ENCODE peak calls at places on chromosomes 4 and X, in nine cellular contexts. H is HFFc6, O is fibroblast of pulmonary artery, J is GM12865, S is colonic mucosa, W is mucosa of descending colon, G is choroid plexus epithelial cell, K is cardiac muscle cell, A is SK-N-SH. B is an unnamed sample.

GRCh38 chr4:58061967-58062366 is 951.8 kb upstream of the IGFBP7 start:
- DNase-seq in G (no peak), H (no peak), K (no peak), J (peak; percentile 8), A (no peak), S (no peak), W (no peak), O (no peak), B (no peak)

GRCh38 chrX:10620121-10620699 is at the start of gene MID1:
- DNase-seq in H (peak; percentile 77), J (peak; percentile 5), O (peak; percentile 85), W (peak; percentile 69), G (peak; percentile 87), S (peak; percentile 77), K (peak; percentile 87), A (peak; percentile 78), B (peak; percentile 63)

GRCh38 chr4:108417923-108418322 is 202.5 kb upstream of the RPL34 start:
- DNase-seq in O (no peak), K (no peak), G (peak; percentile 84), H (no peak), A (no peak), W (no peak), S (no peak), J (no peak), B (no peak)

GRCh38 chrX:36007207-36007606 is 87.7 kb downstream of the CFAP47 start:
- DNase-seq in K (no peak), H (no peak), S (no peak), J (no peak), O (no peak), W (no peak), G (no peak), A (no peak), B (no peak)

GRCh38 chrX:76148753-76149152 is 24.1 kb upstream of the PBDC1 start:
- DNase-seq in G (peak; percentile 50), J (peak; percentile 75), H (peak; percentile 24), S (peak; percentile 47), K (peak; percentile 26), A (no peak), O (peak; percentile 32), W (peak; percentile 63), B (no peak)

GRCh38 chr4:86895692-86896488 is 3.7 kb upstream of the C4orf36 start:
- DNase-seq in A (peak; percentile 58), J (peak; percentile 76), W (no peak), K (peak; percentile 79), H (peak; percentile 80), S (no peak), G (peak; percentile 85), O (peak; percentile 84), B (no peak)

GRCh38 chr4:160835789-160836188 is 1328.0 kb downstream of the FSTL5 start:
- DNase-seq in J (no peak), O (no peak), K (peak; percentile 13), A (no peak), S (no peak), W (no peak), G (peak; percentile 2), H (no peak), B (no peak)

GRCh38 chr4:75484195-75484594 is 30.0 kb downstream of the RCHY1 start:
- DNase-seq in A (no peak), J (no peak), K (no peak), G (peak; percentile 5), O (no peak), S (no peak), H (no peak), W (no peak), B (no peak)

GRCh38 chr4:77538574-77539157 is 67.0 kb upstream of the CXCL13 start:
- DNase-seq in A (no peak), S (peak; percentile 51), H (no peak), J (no peak), G (peak; percentile 56), K (no peak), O (peak; percentile 40), W (no peak), B (no peak)

GRCh38 chr4:183721207-183722081 is 62.4 kb downstream of the TRAPPC11 start:
- DNase-seq in W (peak; percentile 83), G (peak; percentile 55), S (peak; percentile 89), A (peak; percentile 74), K (peak; percentile 32), H (no peak), O (peak; percentile 54), J (peak; percentile 57), B (no peak)

GRCh38 chr4:858136-858535 is 32.2 kb upstream of the CPLX1 start:
- DNase-seq in G (no peak), K (no peak), S (no peak), A (no peak), O (no peak), W (peak; percentile 24), J (no peak), H (no peak), B (no peak)

GRCh38 chrX:147958316-147958715 is 22.8 kb upstream of the FMR1NB start:
- DNase-seq in H (peak; percentile 69), O (peak; percentile 1), J (no peak), S (no peak), G (peak; percentile 31), W (no peak), K (no peak), A (no peak), B (no peak)

GRCh38 chr4:128737098-128737513 is 72.4 kb upstream of the JADE1 start:
- DNase-seq in W (no peak), G (no peak), J (no peak), H (no peak), A (no peak), O (peak; percentile 47), S (no peak), K (no peak), B (no peak)

GRCh38 chr4:113641025-113641431 is 120.5 kb downstream of the CAMK2D start:
- DNase-seq in K (no peak), A (no peak), O (no peak), S (no peak), J (peak; percentile 57), H (no peak), G (no peak), W (no peak), B (no peak)

GRCh38 chr4:101019941-101020401 is 327.4 kb downstream of the PPP3CA start:
- DNase-seq in W (no peak), O (no peak), K (no peak), H (peak; percentile 14), J (peak; percentile 64), S (peak; percentile 34), G (peak; percentile 37), A (no peak), B (no peak)

GRCh38 chrX:40544343-40545250 is 36.2 kb upstream of the ATP6AP2 start:
- DNase-seq in H (peak; percentile 6), W (no peak), S (no peak), A (peak; percentile 50), J (no peak), K (no peak), O (peak; percentile 8), G (peak; percentile 2), B (no peak)

GRCh38 chr4:142274137-142274536 is 572.0 kb downstream of the INPP4B start:
- DNase-seq in O (peak; percentile 34), A (no peak), W (no peak), G (peak; percentile 50), J (no peak), S (no peak), K (no peak), H (peak; percentile 62), B (no peak)

GRCh38 chr4:151227731-151228130 is 49.2 kb upstream of the PRSS48 start:
- DNase-seq in H (peak; percentile 75), G (peak; percentile 99), K (no peak), W (no peak), A (no peak), O (peak; percentile 97), J (peak; percentile 19), S (no peak), B (no peak)

GRCh38 chr4:63757919-63758318 is 651.3 kb downstream of the TECRL start:
- DNase-seq in H (no peak), A (no peak), O (peak; percentile 3), W (no peak), S (no peak), J (no peak), K (no peak), G (no peak), B (no peak)

GRCh38 chr4:143307536-143307935 is 29.1 kb upstream of the GAB1 start:
- DNase-seq in K (no peak), W (no peak), H (no peak), J (no peak), S (peak; percentile 63), G (no peak), A (no peak), O (no peak), B (no peak)

GRCh38 chr4:39446842-39447573 is 11.7 kb downstream of the RPL9 start:
- DNase-seq in H (no peak), K (peak; percentile 31), O (peak; percentile 74), G (peak; percentile 79), J (peak; percentile 91), S (peak; percentile 78), A (no peak), W (peak; percentile 88), B (no peak)

GRCh38 chr4:9703391-9703790 is 78.0 kb upstream of the DRD5 start:
- DNase-seq in G (peak; percentile 48), K (peak; percentile 74), S (peak; percentile 88), A (peak; percentile 58), H (no peak), O (peak; percentile 26), J (peak; percentile 74), W (peak; percentile 71), B (no peak)

DNA sequence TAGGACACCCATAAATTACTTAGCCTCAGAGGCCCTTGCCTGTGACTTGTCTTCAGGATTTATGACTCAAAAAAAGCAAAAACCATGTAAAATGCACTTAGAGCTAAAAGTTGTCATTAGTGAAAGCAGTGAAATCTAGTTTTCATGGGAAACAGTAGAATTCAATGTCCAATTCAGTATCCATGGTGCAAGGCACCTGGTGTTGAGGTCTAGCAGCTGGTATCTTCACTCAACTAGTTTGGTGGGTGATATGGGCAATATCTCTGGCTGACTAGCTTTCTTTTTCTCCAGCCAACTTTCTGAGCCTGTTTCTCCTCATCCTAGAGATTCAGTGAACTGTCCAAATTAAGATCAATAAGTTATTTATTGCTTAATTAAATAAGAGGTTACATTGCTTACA is 229.8 kb upstream of the NDST4 start:
- DNase-seq in J (no peak), W (no peak), S (no peak), K (no peak), G (no peak), O (no peak), A (no peak), H (no peak), B (no peak)
- TF ChIP-seq CTCF in J (no peak), W (no peak), S (no peak), K (no peak), G (no peak), O (no peak), A (no peak), H (no peak), B (no peak)

GRCh38 chrX:101357166-101357795 is 8.7 kb upstream of the TIMM8A start:
- DNase-seq in K (no peak), S (no peak), H (peak; percentile 20), W (no peak), J (peak; percentile 13), O (peak; percentile 25), G (peak; percentile 40), A (no peak), B (no peak)
- TF ChIP-seq CTCF in K (peak; percentile 41), S (no peak), H (peak; percentile 65), W (no peak), J (peak; percentile 15), O (peak; percentile 30), G (peak; percentile 47), A (peak; percentile 56), B (peak; percentile 61)

GRCh38 chr4:177051473-177052060 is 258.1 kb upstream of the NEIL3 start:
- DNase-seq in K (peak; percentile 51), G (peak; percentile 48), J (peak; percentile 63), S (peak; percentile 21), W (no peak), A (peak; percentile 10), O (peak; percentile 48), H (no peak), B (no peak)
- TF ChIP-seq CTCF in K (peak; percentile 55), G (peak; percentile 63), J (peak; percentile 72), S (peak; percentile 30), W (no peak), A (peak; percentile 53), O (peak; percentile 48), H (peak; percentile 81), B (peak; percentile 38)

GRCh38 chr4:139582044-139582443 is 26.0 kb upstream of the SETD7 start:
- DNase-seq in W (no peak), S (no peak), G (peak; percentile 75), O (no peak), A (no peak), K (no peak), J (no peak), H (no peak), B (no peak)
- TF ChIP-seq CTCF in W (no peak), S (no peak), G (peak; percentile 42), O (peak; percentile 7), A (peak; percentile 25), K (no peak), J (no peak), H (peak; percentile 32), B (no peak)